ENCODE peak calls at places on chromosomes 3 and 15, in eight cellular contexts. One of them, this sample, is unnamed. For H3K4me1, the result is how much of the 10 kb centered on the place peaks cover.

GRCh38 chr3:194995922-194996321 is 275.0 kb downstream of the XXYLT1 start:
- DNase-seq in esophagus squamous epithelium: no peak
- DNase-seq in CD8-positive, alpha-beta memory T cell: no peak
- DNase-seq in heart left ventricle: no peak
- DNase-seq in uterus: no peak
- DNase-seq in breast epithelium: no peak
- DNase-seq in pancreas: no peak
- DNase-seq in GM12878: no peak
- DNase-seq in this sample: no peak

GRCh38 chr15:27086146-27086545 is 115.2 kb downstream of the GABRG3 start:
- DNase-seq in CD8-positive, alpha-beta memory T cell: no peak
- DNase-seq in breast epithelium: no peak
- DNase-seq in heart left ventricle: no peak
- DNase-seq in esophagus squamous epithelium: no peak
- DNase-seq in GM12878: no peak
- DNase-seq in pancreas: no peak
- DNase-seq in uterus: no peak
- DNase-seq in this sample: no peak

GRCh38 chr3:140832883-140833282 is 108.8 kb upstream of the SLC25A36 start:
- DNase-seq in breast epithelium: no peak
- DNase-seq in uterus: no peak
- DNase-seq in heart left ventricle: no peak
- DNase-seq in CD8-positive, alpha-beta memory T cell: no peak
- DNase-seq in pancreas: no peak
- DNase-seq in GM12878: no peak
- DNase-seq in esophagus squamous epithelium: no peak
- DNase-seq in this sample: no peak

GRCh38 chr3:24351779-24352469 is 142.7 kb downstream of the THRB start:
- DNase-seq in esophagus squamous epithelium: no peak
- DNase-seq in pancreas: no peak
- DNase-seq in breast epithelium: peak
- DNase-seq in CD8-positive, alpha-beta memory T cell: no peak
- DNase-seq in GM12878: no peak
- DNase-seq in heart left ventricle: peak
- DNase-seq in uterus: peak
- DNase-seq in this sample: peak

GRCh38 chr15:85592148-85592547 is 202.6 kb downstream of the KLHL25 start:
- DNase-seq in heart left ventricle: no peak
- DNase-seq in pancreas: no peak
- DNase-seq in CD8-positive, alpha-beta memory T cell: no peak
- DNase-seq in esophagus squamous epithelium: no peak
- DNase-seq in GM12878: no peak
- DNase-seq in uterus: no peak
- DNase-seq in breast epithelium: no peak
- DNase-seq in this sample: no peak

GRCh38 chr3:159609620-159610019 is 379.0 kb upstream of the IL12A start:
- DNase-seq in heart left ventricle: no peak
- DNase-seq in CD8-positive, alpha-beta memory T cell: no peak
- DNase-seq in esophagus squamous epithelium: no peak
- DNase-seq in breast epithelium: no peak
- DNase-seq in uterus: no peak
- DNase-seq in GM12878: no peak
- DNase-seq in pancreas: no peak
- DNase-seq in this sample: no peak

GRCh38 chr15:53453253-53454105 is 306.0 kb downstream of the WDR72 start:
- DNase-seq in pancreas: no peak
- DNase-seq in heart left ventricle: no peak
- DNase-seq in uterus: no peak
- DNase-seq in esophagus squamous epithelium: no peak
- DNase-seq in CD8-positive, alpha-beta memory T cell: no peak
- DNase-seq in breast epithelium: no peak
- DNase-seq in GM12878: no peak
- DNase-seq in this sample: no peak

GRCh38 chr3:43998374-43998840 is 243.3 kb upstream of the TOPAZ1 start:
- DNase-seq in uterus: no peak
- DNase-seq in esophagus squamous epithelium: no peak
- DNase-seq in heart left ventricle: no peak
- DNase-seq in CD8-positive, alpha-beta memory T cell: no peak
- DNase-seq in breast epithelium: no peak
- DNase-seq in GM12878: no peak
- DNase-seq in pancreas: peak
- DNase-seq in this sample: no peak

GRCh38 chr3:78717042-78717441 is 1050.8 kb downstream of the ROBO1 start:
- DNase-seq in CD8-positive, alpha-beta memory T cell: no peak
- DNase-seq in GM12878: no peak
- DNase-seq in uterus: no peak
- DNase-seq in breast epithelium: no peak
- DNase-seq in heart left ventricle: no peak
- DNase-seq in esophagus squamous epithelium: no peak
- DNase-seq in pancreas: no peak
- DNase-seq in this sample: no peak

GRCh38 chr15:91007266-91007665 is 12.9 kb upstream of the PRC1 start:
- DNase-seq in breast epithelium: no peak
- DNase-seq in CD8-positive, alpha-beta memory T cell: no peak
- DNase-seq in heart left ventricle: no peak
- DNase-seq in uterus: no peak
- DNase-seq in pancreas: no peak
- DNase-seq in esophagus squamous epithelium: no peak
- DNase-seq in GM12878: no peak
- DNase-seq in this sample: no peak

GRCh38 chr3:1444196-1444595 is 351.4 kb downstream of the CNTN6 start:
- DNase-seq in heart left ventricle: no peak
- DNase-seq in uterus: no peak
- DNase-seq in GM12878: no peak
- DNase-seq in pancreas: no peak
- DNase-seq in breast epithelium: no peak
- DNase-seq in esophagus squamous epithelium: no peak
- DNase-seq in CD8-positive, alpha-beta memory T cell: no peak
- DNase-seq in this sample: no peak

DNA sequence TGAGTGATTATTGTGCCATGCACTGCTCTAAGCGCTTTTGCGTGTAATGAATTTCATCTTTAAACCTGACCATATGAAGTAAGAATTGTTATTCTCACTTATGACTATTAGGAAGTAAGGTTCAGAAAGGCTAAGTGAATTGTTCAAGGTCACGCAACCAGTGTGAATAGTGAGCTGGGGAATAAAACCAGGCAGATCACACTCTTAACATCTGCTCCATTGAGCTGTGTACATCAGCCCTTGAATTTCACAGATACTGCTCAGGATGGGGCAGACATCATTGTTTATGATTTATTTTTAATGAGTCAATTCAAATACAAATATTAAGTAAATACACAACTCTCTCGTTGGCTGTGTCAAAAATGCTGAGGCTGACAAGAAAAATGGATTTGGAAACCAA is 184.5 kb downstream of the FNDC3B start:
- DNase-seq in pancreas: no peak
- DNase-seq in breast epithelium: no peak
- DNase-seq in uterus: no peak
- DNase-seq in CD8-positive, alpha-beta memory T cell: no peak
- DNase-seq in esophagus squamous epithelium: no peak
- DNase-seq in GM12878: no peak
- DNase-seq in heart left ventricle: no peak
- DNase-seq in this sample: no peak
- H3K4me1 ChIP-seq in pancreas: under half
- H3K4me1 ChIP-seq in breast epithelium: under half
- H3K4me1 ChIP-seq in uterus: under half
- H3K4me1 ChIP-seq in CD8-positive, alpha-beta memory T cell: under half
- H3K4me1 ChIP-seq in esophagus squamous epithelium: under half
- H3K4me1 ChIP-seq in GM12878: under half
- H3K4me1 ChIP-seq in heart left ventricle: under half
- H3K4me1 ChIP-seq in this sample: under half

GRCh38 chr15:77991029-77991406 is 86.5 kb downstream of the TBC1D2B start:
- DNase-seq in esophagus squamous epithelium: no peak
- DNase-seq in heart left ventricle: no peak
- DNase-seq in uterus: no peak
- DNase-seq in CD8-positive, alpha-beta memory T cell: no peak
- DNase-seq in breast epithelium: no peak
- DNase-seq in pancreas: peak
- DNase-seq in GM12878: no peak
- DNase-seq in this sample: no peak
- H3K27ac ChIP-seq in esophagus squamous epithelium: no peak
- H3K27ac ChIP-seq in heart left ventricle: peak
- H3K27ac ChIP-seq in uterus: peak
- H3K27ac ChIP-seq in CD8-positive, alpha-beta memory T cell: no peak
- H3K27ac ChIP-seq in breast epithelium: no peak
- H3K27ac ChIP-seq in pancreas: peak
- H3K27ac ChIP-seq in GM12878: no peak
- H3K27ac ChIP-seq in this sample: peak

DNA sequence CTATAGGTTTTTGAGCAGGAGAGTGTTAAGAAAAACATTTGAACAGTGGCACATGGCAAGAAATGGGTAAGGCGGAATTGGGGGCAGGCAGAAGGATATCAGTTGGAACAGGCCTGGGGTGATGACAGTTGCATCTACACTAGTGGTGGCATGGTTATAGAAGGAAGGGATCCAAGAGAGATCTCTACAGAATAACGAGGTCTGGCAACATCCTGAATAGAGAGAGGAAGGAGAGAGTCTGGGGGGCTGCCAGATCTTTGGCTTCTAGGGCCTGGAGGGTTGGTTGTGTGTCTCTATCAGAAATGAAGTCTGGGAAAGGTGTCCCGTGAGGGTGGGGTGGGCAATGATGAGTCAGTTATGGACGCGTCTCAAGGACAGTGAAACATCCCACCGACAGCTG is 26.3 kb downstream of the FSTL1 start:
- DNase-seq in GM12878: no peak
- DNase-seq in esophagus squamous epithelium: no peak
- DNase-seq in CD8-positive, alpha-beta memory T cell: no peak
- DNase-seq in pancreas: no peak
- DNase-seq in breast epithelium: no peak
- DNase-seq in heart left ventricle: peak
- DNase-seq in uterus: no peak
- DNase-seq in this sample: no peak
- H3K4me1 ChIP-seq in GM12878: under half
- H3K4me1 ChIP-seq in esophagus squamous epithelium: under half
- H3K4me1 ChIP-seq in CD8-positive, alpha-beta memory T cell: under half
- H3K4me1 ChIP-seq in pancreas: under half
- H3K4me1 ChIP-seq in breast epithelium: under half
- H3K4me1 ChIP-seq in heart left ventricle: under half
- H3K4me1 ChIP-seq in uterus: under half
- H3K4me1 ChIP-seq in this sample: under half

DNA sequence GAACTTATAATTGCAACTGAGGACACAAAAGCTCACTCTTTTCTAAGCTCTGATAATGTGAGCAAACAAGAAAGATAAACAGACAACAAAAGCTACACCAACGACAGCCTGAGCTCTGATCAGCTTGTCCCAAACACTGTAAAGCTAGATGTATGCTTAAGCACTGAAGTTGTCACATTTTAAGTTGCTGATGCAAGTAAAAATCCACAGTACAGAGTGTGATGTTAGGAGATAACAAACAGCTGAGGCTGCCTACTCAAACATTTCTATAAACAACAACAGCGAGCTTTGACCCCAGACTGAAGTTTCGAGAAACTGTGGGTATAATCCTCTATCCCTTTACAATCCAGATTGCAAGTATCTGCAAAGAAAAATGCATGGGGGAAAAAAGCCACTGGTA is 10.7 kb downstream of the MTHFS start:
- DNase-seq in uterus: no peak
- DNase-seq in GM12878: no peak
- DNase-seq in breast epithelium: no peak
- DNase-seq in CD8-positive, alpha-beta memory T cell: no peak
- DNase-seq in esophagus squamous epithelium: no peak
- DNase-seq in pancreas: no peak
- DNase-seq in heart left ventricle: no peak
- DNase-seq in this sample: no peak
- H3K27ac ChIP-seq in uterus: no peak
- H3K27ac ChIP-seq in GM12878: no peak
- H3K27ac ChIP-seq in breast epithelium: no peak
- H3K27ac ChIP-seq in CD8-positive, alpha-beta memory T cell: no peak
- H3K27ac ChIP-seq in esophagus squamous epithelium: no peak
- H3K27ac ChIP-seq in pancreas: no peak
- H3K27ac ChIP-seq in heart left ventricle: no peak
- H3K27ac ChIP-seq in this sample: no peak

GRCh38 chr3:32410367-32411246 is 19.0 kb downstream of the CMTM7 start:
- DNase-seq in CD8-positive, alpha-beta memory T cell: no peak
- DNase-seq in esophagus squamous epithelium: no peak
- DNase-seq in heart left ventricle: no peak
- DNase-seq in breast epithelium: peak
- DNase-seq in pancreas: no peak
- DNase-seq in GM12878: no peak
- DNase-seq in uterus: no peak
- DNase-seq in this sample: no peak
- H3K4me1 ChIP-seq in CD8-positive, alpha-beta memory T cell: under half
- H3K4me1 ChIP-seq in esophagus squamous epithelium: under half
- H3K4me1 ChIP-seq in heart left ventricle: under half
- H3K4me1 ChIP-seq in breast epithelium: under half
- H3K4me1 ChIP-seq in pancreas: under half
- H3K4me1 ChIP-seq in GM12878: under half
- H3K4me1 ChIP-seq in uterus: under half
- H3K4me1 ChIP-seq in this sample: under half

DNA sequence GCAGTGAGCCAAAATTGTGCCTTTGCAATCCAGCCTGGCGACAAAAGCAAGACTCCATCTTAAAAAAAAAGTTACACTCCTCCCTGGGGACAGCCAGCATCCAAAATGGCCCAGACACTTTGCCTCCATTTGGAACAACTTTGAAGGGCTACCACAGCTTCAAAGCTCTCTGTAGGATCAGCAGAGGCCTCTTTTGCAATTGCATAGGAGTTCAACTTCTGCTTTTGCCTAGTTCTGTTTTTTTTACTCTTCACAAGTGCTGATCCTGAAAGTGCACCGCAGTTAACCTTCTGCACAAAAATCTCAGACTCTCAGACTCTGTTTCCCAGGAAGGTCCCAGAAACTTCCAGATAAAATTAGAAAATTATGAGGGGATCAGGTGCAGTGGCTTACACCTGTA is 25.2 kb upstream of the SLC4A7 start:
- DNase-seq in CD8-positive, alpha-beta memory T cell: no peak
- DNase-seq in breast epithelium: no peak
- DNase-seq in GM12878: no peak
- DNase-seq in esophagus squamous epithelium: no peak
- DNase-seq in heart left ventricle: no peak
- DNase-seq in uterus: no peak
- DNase-seq in pancreas: no peak
- DNase-seq in this sample: no peak
- H3K27ac ChIP-seq in CD8-positive, alpha-beta memory T cell: no peak
- H3K27ac ChIP-seq in breast epithelium: no peak
- H3K27ac ChIP-seq in GM12878: no peak
- H3K27ac ChIP-seq in esophagus squamous epithelium: no peak
- H3K27ac ChIP-seq in heart left ventricle: no peak
- H3K27ac ChIP-seq in uterus: no peak
- H3K27ac ChIP-seq in pancreas: no peak
- H3K27ac ChIP-seq in this sample: no peak

This sample was measured in right atrium auricular region.